ENCODE peak calls at places on chromosomes 6 and 20, in five cellular contexts. G, C, Z, W and S are unnamed samples.

GRCh38 chr20:62900692-62901584 is 25.4 kb downstream of the DIDO1 start:
- DNase-seq in G (no peak), Z (no peak), W (no peak), C (no peak), S (peak)

GRCh38 chr6:1029196-1029595 is 282.7 kb upstream of the FOXQ1 start:
- DNase-seq in Z (no peak), G (no peak), W (no peak), C (no peak), S (no peak)

GRCh38 chr6:16803294-16804006 is 42.2 kb upstream of the ATXN1 start:
- DNase-seq in W (no peak), Z (no peak), G (no peak), C (peak), S (no peak)

GRCh38 chr6:108080010-108080780 is 5.7 kb upstream of the OSTM1 start:
- DNase-seq in C (no peak), W (no peak), G (no peak), Z (no peak), S (no peak)

GRCh38 chr20:15847415-15847814 is 725.8 kb downstream of the KIF16B start:
- DNase-seq in G (no peak), Z (no peak), W (no peak), C (no peak), S (no peak)

GRCh38 chr6:32852844-32853540 is 512 bp downstream of the TAP1 start:
- DNase-seq in C (peak), G (peak), W (no peak), Z (no peak), S (peak)

GRCh38 chr6:159633196-159633595 is 59.8 kb downstream of the SOD2 start:
- DNase-seq in C (no peak), Z (no peak), G (no peak), W (no peak), S (peak)

GRCh38 chr6:81086931-81087330 is 665.5 kb downstream of the TENT5A start:
- DNase-seq in C (no peak), G (no peak), W (no peak), Z (no peak), S (no peak)

GRCh38 chr6:134584809-134585528 is 267.1 kb upstream of the SGK1 start:
- DNase-seq in C (no peak), Z (no peak), W (no peak), G (no peak), S (no peak)

GRCh38 chr6:56524891-56525703 is 117.6 kb downstream of the DST start:
- DNase-seq in C (no peak), Z (peak), G (no peak), W (no peak), S (no peak)

GRCh38 chr6:30194797-30195690 is 18.2 kb downstream of the TRIM26 start:
- DNase-seq in W (no peak), Z (no peak), G (no peak), C (no peak), S (no peak)

GRCh38 chr6:25324076-25324762 is 45.0 kb downstream of the CARMIL1 start:
- DNase-seq in G (no peak), Z (no peak), C (no peak), W (no peak), S (no peak)

GRCh38 chr20:44470327-44470726 is 5.3 kb upstream of the TTPAL start:
- DNase-seq in C (no peak), G (no peak), W (no peak), Z (no peak), S (no peak)

GRCh38 chr6:14658909-14659561 is 541.5 kb downstream of the CD83 start:
- DNase-seq in W (no peak), Z (no peak), C (peak), G (no peak), S (no peak)

GRCh38 chr6:81228912-81229540 is 523.5 kb downstream of the TENT5A start:
- DNase-seq in G (no peak), C (no peak), W (no peak), Z (no peak), S (no peak)

GRCh38 chr20:63096681-63097335 is 90.0 kb upstream of the BHLHE23 start:
- DNase-seq in W (no peak), C (no peak), G (no peak), Z (no peak), S (no peak)

GRCh38 chr6:90892271-90892670 is 305.4 kb upstream of the MAP3K7 start:
- DNase-seq in W (no peak), G (no peak), Z (no peak), C (no peak), S (no peak)

GRCh38 chr6:30754631-30755030 is 10.3 kb upstream of the IER3 start:
- DNase-seq in W (no peak), G (no peak), Z (no peak), C (no peak), S (no peak)

GRCh38 chr6:39508513-39508912 is 186.0 kb upstream of the KCNK16 start:
- DNase-seq in Z (no peak), G (no peak), C (no peak), W (no peak), S (no peak)